ENCODE peak calls at places on chromosomes 5 and 9, in five cellular contexts. P is dorsolateral prefrontal cortex; E is stimulated activated CD4-positive, alpha-beta T cell treated with anti-CD3 and anti-CD28 coated beads, TNF-alpha, amount 100 ng/mL, for 48 hours; H is hepatic stellate cell; M is CD8-positive, alpha-beta T cell. T is an unnamed sample.

GRCh38 chr5:52727001-52727400 is 60.7 kb upstream of the ITGA1 start:
- DNase-seq in P (no peak), E (no peak), M (no peak), H (no peak), T (no peak)

GRCh38 chr5:102498271-102499034 is at the start of gene SLCO6A1:
- DNase-seq in H (no peak), M (peak), P (no peak), E (no peak), T (no peak)

GRCh38 chr5:74543162-74543995 is 97.1 kb downstream of the ENC1 start:
- DNase-seq in H (peak), P (no peak), E (no peak), M (no peak), T (no peak)

GRCh38 chr5:127865273-127865672 is 162.1 kb downstream of the CCDC192 start:
- DNase-seq in M (no peak), E (no peak), H (no peak), P (no peak), T (no peak)

GRCh38 chr5:32193591-32193990 is 19.5 kb upstream of the GOLPH3 start:
- DNase-seq in P (no peak), M (no peak), H (peak), E (no peak), T (no peak)

GRCh38 chr5:138726848-138727247 is 26.4 kb upstream of the CTNNA1 start:
- DNase-seq in E (no peak), H (no peak), P (no peak), M (no peak), T (no peak)

GRCh38 chr9:14488421-14489190 is 174.7 kb upstream of the NFIB start:
- DNase-seq in E (no peak), P (no peak), H (no peak), M (no peak), T (no peak)

GRCh38 chr9:1005043-1005667 is 28.7 kb downstream of the DMRT3 start:
- DNase-seq in M (no peak), H (peak), P (no peak), E (no peak), T (no peak)

GRCh38 chr9:89891221-89892052 is 286.6 kb downstream of the GADD45G start:
- DNase-seq in M (no peak), E (no peak), H (no peak), P (no peak), T (no peak)

GRCh38 chr9:117434568-117434967 is 19.7 kb upstream of the ASTN2 start:
- DNase-seq in E (no peak), H (no peak), P (no peak), M (no peak), T (no peak)

GRCh38 chr9:7108956-7109355 is 351.2 kb downstream of the KDM4C start:
- DNase-seq in H (no peak), P (no peak), M (no peak), E (no peak), T (no peak)

GRCh38 chr5:54628049-54628448 is 110.5 kb downstream of the SNX18 start:
- DNase-seq in E (no peak), M (no peak), P (no peak), H (no peak), T (no peak)

GRCh38 chr5:118042076-118042475 is 946.3 kb downstream of the DTWD2 start:
- DNase-seq in M (no peak), H (no peak), E (no peak), P (no peak), T (no peak)

GRCh38 chr5:42858031-42858643 is 46.4 kb upstream of the SELENOP start:
- DNase-seq in P (no peak), M (no peak), E (no peak), H (no peak), T (no peak)

GRCh38 chr5:76537073-76537543 is 86.1 kb downstream of the F2RL2 start:
- DNase-seq in E (no peak), H (no peak), M (no peak), P (no peak), T (no peak)

GRCh38 chr5:69032009-69032408 is 61.8 kb upstream of the SLC30A5 start:
- DNase-seq in P (no peak), M (no peak), E (no peak), H (no peak), T (no peak)

GRCh38 chr5:55344392-55344992 is 36.7 kb downstream of the MTREX start:
- DNase-seq in M (peak), E (peak), H (peak), P (peak), T (no peak)

GRCh38 chr5:154237946-154238345 is 47.4 kb downstream of the GALNT10 start:
- DNase-seq in M (no peak), H (no peak), E (no peak), P (no peak), T (no peak)

GRCh38 chr5:36462295-36463021 is 143.9 kb upstream of the SLC1A3 start:
- DNase-seq in E (no peak), M (no peak), H (no peak), P (no peak), T (no peak)

GRCh38 chr9:6955251-6955921 is 197.6 kb downstream of the KDM4C start:
- DNase-seq in P (no peak), E (no peak), H (peak), M (no peak), T (no peak)

GRCh38 chr5:124596595-124597388 is 149.6 kb downstream of the ZNF608 start:
- DNase-seq in P (no peak), E (no peak), M (no peak), H (peak), T (no peak)

GRCh38 chr5:74672215-74672877 is 12.7 kb upstream of the HEXB start:
- DNase-seq in E (no peak), P (no peak), M (no peak), H (no peak), T (no peak)

GRCh38 chr5:6572825-6573380 is 59.9 kb downstream of the NSUN2 start:
- DNase-seq in M (no peak), H (no peak), E (no peak), P (no peak), T (peak)

T was measured in type B pancreatic cell.